ENCODE peak calls at places on chromosomes 4 and X, in ten cellular contexts. V is fibroblast of lung, I is H9, J is cardiac muscle cell, N is heart left ventricle, G is DND-41, Q is SK-N-SH, D is right atrium auricular region, E is psoas muscle, L is spleen. F is an unnamed sample.
A peak's percentile ranks its signal among the peaks of the same experiment; 100 is the strongest.

GRCh38 chr4:185710487-185710995 is 101.5 kb downstream of the SORBS2 start:
- DNase-seq in V (peak; percentile 78), I (no peak), J (no peak), N (no peak), G (no peak), Q (no peak), D (no peak), E (no peak), L (no peak), F (no peak)

GRCh38 chr4:7750508-7750907 is 189.2 kb downstream of the AFAP1 start:
- DNase-seq in V (no peak), I (no peak), J (no peak), N (no peak), G (no peak), Q (no peak), D (no peak), E (no peak), L (no peak), F (no peak)

GRCh38 chr4:188220006-188220405 is 80.8 kb downstream of the TRIML1 start:
- DNase-seq in V (no peak), I (no peak), J (no peak), N (no peak), G (no peak), Q (no peak), D (no peak), E (no peak), L (no peak), F (no peak)

GRCh38 chrX:13938766-13939530 is 90.7 kb downstream of the GEMIN8 start:
- DNase-seq in V (no peak), I (peak; percentile 31), J (no peak), N (no peak), G (no peak), Q (no peak), D (no peak), E (no peak), L (no peak), F (no peak)

GRCh38 chr4:1752284-1753041 is 31.1 kb downstream of the TACC3 start:
- DNase-seq in V (no peak), I (no peak), J (peak; percentile 44), N (no peak), G (peak; percentile 32), Q (no peak), D (no peak), E (no peak), L (no peak), F (no peak)

GRCh38 chr4:180827193-180827592 is 1416.0 kb upstream of the TENM3 start:
- DNase-seq in V (peak; percentile 33), I (no peak), J (peak; percentile 28), N (no peak), G (peak; percentile 18), Q (no peak), D (no peak), E (no peak), L (no peak), F (no peak)

GRCh38 chrX:45824471-45824870 is 623.8 kb upstream of the DIPK2B start:
- DNase-seq in V (peak; percentile 97), I (no peak), J (peak; percentile 92), N (no peak), G (no peak), Q (peak; percentile 21), D (no peak), E (peak; percentile 28), L (no peak), F (peak; percentile 11)

GRCh38 chr4:87624698-87625097 is 16.4 kb downstream of the DSPP start:
- DNase-seq in V (no peak), I (no peak), J (no peak), N (no peak), G (no peak), Q (no peak), D (no peak), E (no peak), L (no peak), F (no peak)

GRCh38 chr4:133154725-133155124 is 5.6 kb downstream of the PCDH10 start:
- DNase-seq in V (peak; percentile 66), I (no peak), J (peak; percentile 66), N (no peak), G (peak; percentile 48), Q (peak; percentile 30), D (no peak), E (no peak), L (no peak), F (no peak)

GRCh38 chr4:81453024-81453423 is 18.7 kb downstream of the RASGEF1B start:
- DNase-seq in V (no peak), I (no peak), J (no peak), N (no peak), G (no peak), Q (no peak), D (no peak), E (no peak), L (no peak), F (no peak)

GRCh38 chr4:144808034-144808433 is 162.1 kb downstream of the HHIP start:
- DNase-seq in V (no peak), I (no peak), J (no peak), N (no peak), G (no peak), Q (no peak), D (no peak), E (no peak), L (no peak), F (no peak)

GRCh38 chr4:47239649-47240048 is 208.3 kb downstream of the GABRB1 start:
- DNase-seq in V (no peak), I (no peak), J (no peak), N (no peak), G (no peak), Q (no peak), D (no peak), E (no peak), L (peak; percentile 46), F (no peak)

GRCh38 chr4:48173055-48173991 is 39.3 kb upstream of the TXK start:
- DNase-seq in V (peak; percentile 52), I (peak; percentile 36), J (peak; percentile 70), N (no peak), G (no peak), Q (no peak), D (no peak), E (no peak), L (no peak), F (no peak)

DNA sequence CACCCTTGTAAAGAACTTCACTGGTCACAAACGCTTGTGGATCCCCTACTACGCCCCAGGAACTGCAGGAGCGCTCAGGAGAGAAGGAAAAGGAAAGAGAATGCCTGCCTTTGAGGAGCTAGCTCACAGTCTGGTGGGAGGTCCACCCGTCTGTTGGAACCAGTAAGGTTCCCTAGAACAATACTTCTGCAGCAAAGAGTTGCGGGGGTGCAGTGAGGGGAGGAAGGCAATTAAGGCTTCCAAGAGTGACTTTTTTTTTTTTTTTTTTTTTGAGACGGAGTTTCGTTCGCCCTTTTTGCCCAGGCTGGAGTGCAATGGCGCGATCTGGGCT is 321 bp upstream of the CTPS2 start:
- DNase-seq in V (peak; percentile 42), I (no peak), J (no peak), N (no peak), G (no peak), Q (no peak), D (no peak), E (no peak), L (no peak), F (no peak)
- TF ChIP-seq CTCF in V (no peak), I (no peak), J (no peak), N (no peak), G (no peak), Q (no peak), D (no peak), E (no peak), L (no peak), F (no peak)

GRCh38 chrX:136765957-136766356 is 14.8 kb downstream of the ARHGEF6 start:
- DNase-seq in V (no peak), I (no peak), J (no peak), N (no peak), G (no peak), Q (no peak), D (no peak), E (no peak), L (no peak), F (no peak)

GRCh38 chrX:136761410-136761809 is 19.3 kb downstream of the ARHGEF6 start:
- DNase-seq in V (no peak), I (no peak), J (no peak), N (no peak), G (no peak), Q (no peak), D (no peak), E (no peak), L (no peak), F (no peak)

GRCh38 chrX:136766785-136767103 is 14.0 kb downstream of the ARHGEF6 start:
- DNase-seq in V (no peak), I (no peak), J (no peak), N (peak; percentile 38), G (no peak), Q (no peak), D (no peak), E (no peak), L (no peak), F (no peak)

GRCh38 chrX:136762820-136763452 is 17.8 kb downstream of the ARHGEF6 start:
- DNase-seq in V (no peak), I (no peak), J (no peak), N (no peak), G (peak; percentile 63), Q (no peak), D (no peak), E (no peak), L (no peak), F (no peak)

GRCh38 chrX:136764206-136764605 is 16.5 kb downstream of the ARHGEF6 start:
- DNase-seq in V (no peak), I (no peak), J (no peak), N (no peak), G (no peak), Q (no peak), D (no peak), E (no peak), L (no peak), F (no peak)
- H3K4me1 ChIP-seq in V (peaks cover 2% of the 10 kb centered on the region), I (no peaks in the 10 kb centered on the region), J (no peaks in the 10 kb centered on the region), N (peaks cover 48% of the 10 kb centered on the region), G (peaks cover 29% of the 10 kb centered on the region), Q (peaks cover 10% of the 10 kb centered on the region), D (no peaks in the 10 kb centered on the region), E (peaks cover 33% of the 10 kb centered on the region), L (peaks cover 58% of the 10 kb centered on the region), F (peaks cover 69% of the 10 kb centered on the region)

GRCh38 chr4:40963912-40964478 is 214.2 kb downstream of the NSUN7 start:
- DNase-seq in V (peak; percentile 83), I (no peak), J (peak; percentile 54), N (no peak), G (no peak), Q (no peak), D (no peak), E (no peak), L (no peak), F (no peak)
- H3K27ac ChIP-seq in V (no peak overlapping the region), I (no peak overlapping the region), J (no peak overlapping the region), N (no peak overlapping the region), G (no peak overlapping the region), Q (no peak overlapping the region), D (no peak overlapping the region), E (no peak overlapping the region), L (no peak overlapping the region), F (no peak overlapping the region)

GRCh38 chrX:52368368-52369055 is at the start of gene XAGE2:
- DNase-seq in V (no peak), I (no peak), J (no peak), N (no peak), G (no peak), Q (no peak), D (no peak), E (no peak), L (no peak), F (no peak)

GRCh38 chrX:52359614-52360232 is 9.1 kb upstream of the XAGE2 start:
- DNase-seq in V (no peak), I (no peak), J (peak; percentile 60), N (no peak), G (no peak), Q (no peak), D (no peak), E (no peak), L (no peak), F (no peak)

GRCh38 chrX:52363247-52363883 is 5.5 kb upstream of the XAGE2 start:
- DNase-seq in V (no peak), I (no peak), J (peak; percentile 10), N (no peak), G (no peak), Q (no peak), D (no peak), E (no peak), L (no peak), F (no peak)
- TF ChIP-seq CTCF in V (no peak), I (peak; percentile 36), J (no peak), N (no peak), G (no peak), Q (no peak), D (no peak), E (no peak), L (no peak), F (no peak)